ENCODE peak calls at places on chromosomes 5 and 9, in ten cellular contexts. U, Z, S, G, M, I, Y, L, B and F are unnamed samples.

GRCh38 chr9:36928670-36929349 is 105.3 kb downstream of the PAX5 start:
- DNase-seq in B (peak), U (no peak), G (no peak), S (peak), M (no peak), Y (no peak), L (no peak), Z (no peak), I (peak), F (no peak)

GRCh38 chr5:149380466-149381121 is 1.5 kb upstream of the IL17B start:
- DNase-seq in G (no peak), L (no peak), M (peak), Y (no peak), U (no peak), Z (peak), I (no peak), S (no peak), B (no peak), F (no peak)

GRCh38 chr9:4297795-4298254 is 2.0 kb downstream of the GLIS3 start:
- DNase-seq in S (peak), Y (peak), L (peak), B (no peak), Z (peak), G (no peak), M (peak), U (peak), I (peak), F (peak)

GRCh38 chr9:3578786-3579185 is 53.0 kb upstream of the RFX3 start:
- DNase-seq in G (peak), M (no peak), I (peak), B (no peak), U (no peak), Z (no peak), L (no peak), Y (no peak), S (peak), F (no peak)

GRCh38 chr9:76200315-76200714 is 193.9 kb downstream of the RFK start:
- DNase-seq in B (no peak), Z (no peak), Y (no peak), S (no peak), L (no peak), M (no peak), G (no peak), U (no peak), I (peak), F (no peak)

GRCh38 chr9:107794259-107794658 is 304.7 kb upstream of the KLF4 start:
- DNase-seq in G (no peak), Y (no peak), B (no peak), L (no peak), Z (no peak), S (no peak), M (no peak), U (no peak), I (no peak), F (no peak)

GRCh38 chr9:131227112-131228058 is 48.9 kb downstream of the FAM78A start:
- DNase-seq in U (no peak), L (no peak), M (no peak), Z (peak), I (no peak), S (no peak), B (no peak), G (no peak), Y (peak), F (peak)

GRCh38 chr9:71487046-71487445 is 281.3 kb downstream of the CEMIP2 start:
- DNase-seq in B (no peak), U (peak), G (no peak), I (no peak), L (no peak), Z (no peak), M (no peak), S (no peak), Y (no peak), F (no peak)

GRCh38 chr5:84028093-84028492 is 307.4 kb upstream of the HAPLN1 start:
- DNase-seq in L (no peak), Z (no peak), Y (no peak), B (no peak), U (no peak), M (no peak), G (no peak), S (no peak), I (no peak), F (no peak)

GRCh38 chr5:15682566-15682965 is 182.6 kb downstream of the FBXL7 start:
- DNase-seq in M (no peak), U (no peak), Z (no peak), L (no peak), B (no peak), S (no peak), I (no peak), G (no peak), Y (no peak), F (no peak)

GRCh38 chr5:525916-526315 is 1.7 kb upstream of the SLC9A3 start:
- DNase-seq in G (no peak), Y (no peak), I (no peak), S (no peak), U (no peak), M (no peak), Z (no peak), L (no peak), B (no peak), F (no peak)

GRCh38 chr5:74185599-74185998 is 454.9 kb downstream of the ENC1 start:
- DNase-seq in S (no peak), Y (no peak), L (no peak), Z (no peak), I (no peak), M (no peak), U (no peak), G (no peak), B (no peak), F (no peak)

GRCh38 chr5:131218392-131218791 is 45.5 kb upstream of the CDC42SE2 start:
- DNase-seq in I (no peak), Z (no peak), U (no peak), B (no peak), L (no peak), M (no peak), S (no peak), Y (no peak), G (no peak), F (no peak)

GRCh38 chr9:112890106-112891081 is at the start of gene SLC46A2:
- DNase-seq in L (no peak), Z (peak), S (no peak), M (no peak), G (no peak), I (peak), U (peak), B (no peak), Y (peak), F (no peak)

GRCh38 chr9:133160742-133161541 is 2.8 kb downstream of the GBGT1 start:
- DNase-seq in G (peak), U (peak), M (peak), L (peak), I (peak), Y (peak), Z (peak), S (peak), B (no peak), F (peak)